ENCODE peak calls at places on chromosomes 6 and 20, in five cellular contexts. B is HS-5; X is stimulated activated CD4-positive, alpha-beta T cell treated with anti-CD3 and anti-CD28 coated beads, Interleukin-1b, Interleukin-23, amount 100 ng/mL, for 4 hours; R is NCI-H1105; A is putamen. S is an unnamed sample.

GRCh38 chr20:58331961-58332551 is 22.5 kb downstream of the RAB22A start:
- DNase-seq in R (peak), A (no peak), B (no peak), X (no peak), S (no peak)

GRCh38 chr6:3363296-3364025 is 93.4 kb downstream of the SLC22A23 start:
- DNase-seq in B (no peak), A (no peak), R (peak), X (no peak), S (no peak)

GRCh38 chr6:133774356-133774755 is 114.6 kb upstream of the TCF21 start:
- DNase-seq in X (no peak), A (no peak), B (no peak), R (no peak), S (no peak)

GRCh38 chr6:28383235-28384142 is 16.1 kb downstream of the ZSCAN12 start:
- DNase-seq in B (peak), X (peak), A (peak), R (no peak), S (peak)

GRCh38 chr6:55437141-55437540 is 109.9 kb downstream of the GFRAL start:
- DNase-seq in A (no peak), X (no peak), R (no peak), B (no peak), S (no peak)

GRCh38 chr20:42308980-42309524 is 690.9 kb upstream of the CHD6 start:
- DNase-seq in A (peak), B (no peak), R (peak), X (no peak), S (peak)

GRCh38 chr20:42678895-42679294 is 510.8 kb downstream of the PTPRT start:
- DNase-seq in A (no peak), R (no peak), B (no peak), X (no peak), S (no peak)

GRCh38 chr6:37175332-37176267 is 5.6 kb downstream of the PIM1 start:
- DNase-seq in X (no peak), R (no peak), B (no peak), A (no peak), S (no peak)

GRCh38 chr6:36025260-36025931 is 955 bp upstream of the SLC26A8 start:
- DNase-seq in R (no peak), A (no peak), B (peak), X (no peak), S (no peak)

GRCh38 chr20:33679758-33680485 is 5.7 kb upstream of the NECAB3 start:
- DNase-seq in A (no peak), X (no peak), R (no peak), B (no peak), S (no peak)

GRCh38 chr6:134256862-134257261 is 61.0 kb downstream of the SGK1 start:
- DNase-seq in X (no peak), R (no peak), A (no peak), B (no peak), S (no peak)

GRCh38 chr6:11033825-11034224 is 10.3 kb downstream of the ELOVL2 start:
- DNase-seq in B (peak), A (no peak), X (no peak), R (no peak), S (no peak)

GRCh38 chr20:56414842-56415765 is 3.0 kb downstream of the CASS4 start:
- DNase-seq in A (no peak), B (no peak), R (no peak), X (peak), S (no peak)

S was measured in pons.